ENCODE peak calls at places on chromosome 2, in seven cellular contexts. E is testis, N is body of pancreas, X is adrenal gland, J is thyroid gland, M is stomach, A is Peyer's patch. V is an unnamed sample.

GRCh38 chr2:38376346-38376682 is 759 bp downstream of the ATL2 start:
- DNase-seq in E (no peak), N (no peak), X (no peak), J (no peak), M (peak), A (no peak), V (no peak)

GRCh38 chr2:33107690-33108482 is 161.1 kb downstream of the LTBP1 start:
- DNase-seq in E (no peak), N (no peak), X (no peak), J (no peak), M (no peak), A (no peak), V (no peak)

GRCh38 chr2:210655229-210655628 is 98.8 kb downstream of the CPS1 start:
- DNase-seq in E (no peak), N (no peak), X (no peak), J (no peak), M (no peak), A (no peak), V (no peak)

GRCh38 chr2:198141726-198142125 is 337.3 kb downstream of the PLCL1 start:
- DNase-seq in E (no peak), N (no peak), X (no peak), J (no peak), M (no peak), A (no peak), V (no peak)

GRCh38 chr2:85540131-85540587 is 1.2 kb downstream of the MAT2A start:
- DNase-seq in E (no peak), N (no peak), X (no peak), J (no peak), M (no peak), A (no peak), V (no peak)

GRCh38 chr2:215799194-215799593 is 214.2 kb downstream of the MREG start:
- DNase-seq in E (no peak), N (no peak), X (no peak), J (no peak), M (no peak), A (no peak), V (no peak)

GRCh38 chr2:95551055-95551568 is 40.7 kb upstream of the TRIM43 start:
- DNase-seq in E (no peak), N (no peak), X (no peak), J (no peak), M (no peak), A (no peak), V (no peak)

GRCh38 chr2:46313063-46313462 is 15.9 kb downstream of the EPAS1 start:
- DNase-seq in E (no peak), N (no peak), X (no peak), J (no peak), M (no peak), A (no peak), V (no peak)

GRCh38 chr2:66198873-66199272 is 236.1 kb upstream of the MEIS1 start:
- DNase-seq in E (no peak), N (no peak), X (no peak), J (no peak), M (no peak), A (no peak), V (no peak)

GRCh38 chr2:16298866-16299265 is 358.5 kb downstream of the MYCN start:
- DNase-seq in E (no peak), N (no peak), X (no peak), J (no peak), M (no peak), A (no peak), V (no peak)

GRCh38 chr2:47819834-47820233 is 36.9 kb downstream of the MSH6 start:
- DNase-seq in E (no peak), N (no peak), X (no peak), J (no peak), M (no peak), A (no peak), V (no peak)

GRCh38 chr2:120743657-120744056 is 8.0 kb downstream of the GLI2 start:
- DNase-seq in E (peak), N (no peak), X (no peak), J (no peak), M (no peak), A (no peak), V (no peak)

GRCh38 chr2:30447149-30448045 is at the start of gene LCLAT1:
- DNase-seq in E (peak), N (peak), X (peak), J (peak), M (peak), A (peak), V (peak)

GRCh38 chr2:236815746-236816145 is 246.1 kb downstream of the ACKR3 start:
- DNase-seq in E (no peak), N (no peak), X (no peak), J (no peak), M (no peak), A (no peak), V (no peak)

GRCh38 chr2:235935773-235936172 is 232.4 kb downstream of the GBX2 start:
- DNase-seq in E (no peak), N (no peak), X (no peak), J (no peak), M (peak), A (no peak), V (peak)

GRCh38 chr2:202545931-202546330 is 88.8 kb upstream of the FAM117B start:
- DNase-seq in E (no peak), N (no peak), X (no peak), J (no peak), M (no peak), A (no peak), V (no peak)
- TF ChIP-seq POLR2A in E (no peak), N (no peak), X (no peak), J (no peak), M (no peak), A (no peak), V (no peak)

GRCh38 chr2:217825469-217826235 is 177.1 kb downstream of the TNS1 start:
- DNase-seq in E (no peak), N (no peak), X (no peak), J (no peak), M (no peak), A (no peak), V (no peak)
- TF ChIP-seq CTCF in E (no peak), N (no peak), X (no peak), J (no peak), M (no peak), A (no peak), V (no peak)

GRCh38 chr2:143255899-143256298 is 126.7 kb downstream of the ARHGAP15 start:
- DNase-seq in E (no peak), N (no peak), X (no peak), J (no peak), M (no peak), A (no peak), V (no peak)
- TF ChIP-seq POLR2A in E (no peak), N (no peak), X (no peak), J (no peak), M (no peak), A (no peak), V (no peak)

GRCh38 chr2:238835726-238836301 is 12.1 kb upstream of the TWIST2 start:
- DNase-seq in E (no peak), N (no peak), X (no peak), J (no peak), M (no peak), A (no peak), V (no peak)
- TF ChIP-seq CTCF in E (no peak), N (no peak), X (no peak), J (no peak), M (no peak), A (no peak), V (no peak)

DNA sequence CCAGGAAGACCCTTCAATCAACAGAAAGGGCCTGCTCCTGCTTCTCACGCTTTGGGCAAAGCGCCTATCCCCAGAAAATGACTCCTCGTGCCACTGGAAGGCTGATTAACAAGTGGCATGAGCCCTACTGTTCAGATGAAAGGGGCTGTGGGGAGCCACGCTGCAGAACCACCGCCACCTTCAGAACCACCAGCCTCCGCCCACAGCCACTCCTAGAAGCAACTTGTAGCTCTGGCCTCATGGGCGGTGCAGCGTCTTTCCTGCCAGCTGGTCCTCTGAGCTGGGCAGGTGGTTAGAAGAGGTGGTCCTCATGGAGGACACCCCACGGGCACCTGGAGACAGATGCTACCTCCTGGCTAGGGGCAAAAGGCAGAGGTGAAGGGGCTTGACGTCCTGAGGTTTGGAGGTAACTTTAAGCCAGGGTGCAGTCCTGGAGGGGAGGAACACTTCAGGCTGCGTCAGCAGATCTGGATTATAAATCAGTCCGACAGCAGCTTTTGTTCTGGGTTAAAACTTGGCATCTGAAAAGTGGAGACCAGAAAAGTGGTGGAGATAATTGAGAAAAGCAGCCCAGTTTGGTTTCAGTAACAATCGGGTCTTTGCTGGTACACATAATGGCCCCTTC is 863 bp upstream of the SEMA4C start:
- DNase-seq in E (peak), N (peak), X (peak), J (peak), M (peak), A (peak), V (peak)
- TF ChIP-seq POLR2A in E (no peak), N (no peak), X (peak), J (peak), M (no peak), A (no peak), V (peak)

V was measured in sigmoid colon.